ENCODE peak calls at places on chromosomes 11 and 22, in nine cellular contexts. M is HTR-8/SVneo; K is stimulated activated CD4-positive, alpha-beta T cell treated with anti-CD3 and anti-CD28 coated beads, Interleukin-2, amount 100 ng/mL, for 48 hours; T is tibial nerve; C is activated T-cell treated with anti-CD3 and anti-CD28 coated beads for 48 hours; I is lower lobe of right lung; P is HCEC 1CT; R is NCI-H82; W is fibroblast of lung. D is an unnamed sample.
A peak's percentile ranks its signal among the peaks of the same experiment; 100 is the strongest.

GRCh38 chr11:117720061-117720511 is 76.9 kb downstream of the DSCAML1 start:
- DNase-seq in M (no peak), K (no peak), T (no peak), C (no peak), I (no peak), P (no peak), R (peak; percentile 26), W (no peak), D (peak; percentile 90)

GRCh38 chr11:67158241-67158640 is 39.2 kb downstream of the KDM2A start:
- DNase-seq in M (no peak), K (no peak), T (no peak), C (no peak), I (no peak), P (no peak), R (no peak), W (peak; percentile 60), D (no peak)

GRCh38 chr22:46370584-46371373 is 35.3 kb downstream of the TRMU start:
- DNase-seq in M (no peak), K (no peak), T (no peak), C (no peak), I (no peak), P (no peak), R (no peak), W (no peak), D (no peak)

GRCh38 chr22:44933829-44934735 is 75.7 kb downstream of the PHF21B start:
- DNase-seq in M (no peak), K (no peak), T (no peak), C (no peak), I (no peak), P (no peak), R (no peak), W (no peak), D (no peak)

GRCh38 chr11:67615455-67616430 is 9.0 kb downstream of the NDUFV1 start:
- DNase-seq in M (peak; percentile 61), K (peak; percentile 72), T (no peak), C (peak; percentile 71), I (peak; percentile 65), P (no peak), R (peak; percentile 65), W (no peak), D (peak; percentile 47)

GRCh38 chr11:126391970-126392637 is 36.6 kb downstream of the ST3GAL4 start:
- DNase-seq in M (no peak), K (no peak), T (no peak), C (no peak), I (no peak), P (no peak), R (no peak), W (no peak), D (peak; percentile 24)

GRCh38 chr22:20038574-20038973 is 17.7 kb downstream of the TANGO2 start:
- DNase-seq in M (no peak), K (no peak), T (no peak), C (no peak), I (no peak), P (no peak), R (no peak), W (no peak), D (no peak)

GRCh38 chr22:22578702-22579424 is 19.8 kb upstream of the PRAME start:
- DNase-seq in M (no peak), K (no peak), T (peak; percentile 43), C (no peak), I (no peak), P (peak; percentile 76), R (peak; percentile 94), W (peak; percentile 40), D (peak; percentile 14)

GRCh38 chr22:30425616-30426394 is at the start of gene MTFP1:
- DNase-seq in M (peak; percentile 47), K (peak; percentile 39), T (peak; percentile 25), C (peak; percentile 36), I (peak; percentile 66), P (peak; percentile 57), R (peak; percentile 83), W (peak; percentile 63), D (peak; percentile 83)

D was measured in NCI-H69.